ENCODE peak calls at places on chromosome 19, in four cellular contexts. I, E, M and C are unnamed samples. For H3K79me2, the result is how much of the 10 kb centered on the place peaks cover.

GRCh38 chr19:3586124-3586626 is 897 bp downstream of the GIPC3 start:
- DNase-seq in E (no peak), I (peak), M (no peak), C (peak)

GRCh38 chr19:57351867-57352266 is 796 bp downstream of the ZNF304 start:
- DNase-seq in E (no peak), M (no peak), I (peak), C (no peak)

GRCh38 chr19:35168261-35168660 is 13.7 kb downstream of the FXYD5 start:
- DNase-seq in E (no peak), I (no peak), M (no peak), C (no peak)

GRCh38 chr19:6198896-6199239 is 63.4 kb downstream of the ACSBG2 start:
- DNase-seq in E (no peak), I (no peak), M (no peak), C (no peak)

GRCh38 chr19:52640916-52641315 is 2.8 kb upstream of the ZNF83 start:
- DNase-seq in M (no peak), I (peak), E (no peak), C (peak)

GRCh38 chr19:861099-861755 is 1.8 kb downstream of the CFD start:
- DNase-seq in I (no peak), M (no peak), E (no peak), C (no peak)

GRCh38 chr19:19662866-19663291 is 597 bp downstream of the ATP13A1 start:
- DNase-seq in I (no peak), M (no peak), E (no peak), C (no peak)

GRCh38 chr19:13621413-13621812 is 115.1 kb upstream of the CACNA1A start:
- DNase-seq in E (peak), I (peak), M (no peak), C (peak)

GRCh38 chr19:28492201-28492600 is 720.8 kb downstream of the UQCRFS1 start:
- DNase-seq in I (no peak), E (no peak), M (peak), C (no peak)

GRCh38 chr19:3527250-3527910 is 11.6 kb upstream of the TEKTIP1 start:
- DNase-seq in M (no peak), E (no peak), I (no peak), C (no peak)

GRCh38 chr19:11538232-11539036 is at the start of gene CNN1:
- DNase-seq in E (peak), I (peak), M (no peak), C (no peak)

GRCh38 chr19:54415208-54415900 is at the start of gene TTYH1:
- DNase-seq in E (no peak), I (peak), M (no peak), C (no peak)

GRCh38 chr19:6164906-6165531 is 29.6 kb downstream of the ACSBG2 start:
- DNase-seq in M (no peak), I (no peak), E (no peak), C (no peak)

GRCh38 chr19:46482645-46483044 is 11.3 kb upstream of the PNMA8A start:
- DNase-seq in E (peak), M (no peak), I (no peak), C (no peak)

GRCh38 chr19:55699221-55699620 is 24.2 kb downstream of the EPN1 start:
- DNase-seq in I (no peak), M (no peak), E (no peak), C (no peak)

GRCh38 chr19:7925171-7925837 is 631 bp downstream of the CTXN1 start:
- DNase-seq in I (peak), E (peak), M (peak), C (peak)

GRCh38 chr19:55641376-55642152 is 762 bp downstream of the ZNF580 start:
- DNase-seq in M (no peak), I (peak), E (peak), C (peak)

GRCh38 chr19:4115050-4115817 is 8.7 kb downstream of the MAP2K2 start:
- DNase-seq in I (no peak), E (no peak), M (peak), C (no peak)

GRCh38 chr19:35717665-35718344 is at the start of gene KMT2B:
- DNase-seq in M (no peak), I (peak), E (no peak), C (no peak)

GRCh38 chr19:29630661-29631060 is 24.6 kb downstream of the POP4 start:
- DNase-seq in E (no peak), I (no peak), M (no peak), C (no peak)

GRCh38 chr19:16070366-16070990 is 5.8 kb upstream of the TPM4 start:
- DNase-seq in E (no peak), I (no peak), M (peak), C (no peak)

GRCh38 chr19:44530777-44531176 is 1.3 kb upstream of the CEACAM20 start:
- DNase-seq in E (no peak), M (no peak), I (no peak), C (no peak)

GRCh38 chr19:16605552-16605951 is 22.5 kb downstream of the MED26 start:
- DNase-seq in E (no peak), M (no peak), I (no peak), C (no peak)

GRCh38 chr19:19259741-19260140 is 13.4 kb downstream of the TM6SF2 start:
- DNase-seq in I (peak), E (peak), M (peak), C (peak)

GRCh38 chr19:38488096-38488495 is 54.6 kb downstream of the RYR1 start:
- DNase-seq in I (no peak), E (no peak), M (no peak), C (no peak)

GRCh38 chr19:18895828-18896341 is at the start of gene CERS1:
- DNase-seq in I (peak), E (no peak), M (no peak), C (no peak)

GRCh38 chr19:47729799-47730520 is 15.4 kb upstream of the NOP53 start:
- DNase-seq in M (no peak), E (no peak), I (peak), C (peak)
- H3K79me2 ChIP-seq in M (under half), E (half or more), I (under half), C (under half)

GRCh38 chr19:39499082-39499642 is 415 bp downstream of the DLL3 start:
- DNase-seq in E (no peak), I (peak), M (no peak), C (no peak)

GRCh38 chr19:39496063-39496462 is 2.7 kb upstream of the DLL3 start:
- DNase-seq in E (no peak), I (no peak), M (no peak), C (no peak)

GRCh38 chr19:39499932-39500331 is 1.2 kb downstream of the DLL3 start:
- DNase-seq in I (no peak), E (no peak), M (no peak), C (no peak)

GRCh38 chr19:39498262-39499081 is at the start of gene DLL3:
- DNase-seq in E (no peak), I (peak), M (no peak), C (peak)

GRCh38 chr19:39497850-39498261 is 891 bp upstream of the DLL3 start:
- DNase-seq in E (peak), M (peak), I (peak), C (peak)
- TF ChIP-seq EZH2 in E (no peak), M (no peak), I (no peak), C (peak)

DNA sequence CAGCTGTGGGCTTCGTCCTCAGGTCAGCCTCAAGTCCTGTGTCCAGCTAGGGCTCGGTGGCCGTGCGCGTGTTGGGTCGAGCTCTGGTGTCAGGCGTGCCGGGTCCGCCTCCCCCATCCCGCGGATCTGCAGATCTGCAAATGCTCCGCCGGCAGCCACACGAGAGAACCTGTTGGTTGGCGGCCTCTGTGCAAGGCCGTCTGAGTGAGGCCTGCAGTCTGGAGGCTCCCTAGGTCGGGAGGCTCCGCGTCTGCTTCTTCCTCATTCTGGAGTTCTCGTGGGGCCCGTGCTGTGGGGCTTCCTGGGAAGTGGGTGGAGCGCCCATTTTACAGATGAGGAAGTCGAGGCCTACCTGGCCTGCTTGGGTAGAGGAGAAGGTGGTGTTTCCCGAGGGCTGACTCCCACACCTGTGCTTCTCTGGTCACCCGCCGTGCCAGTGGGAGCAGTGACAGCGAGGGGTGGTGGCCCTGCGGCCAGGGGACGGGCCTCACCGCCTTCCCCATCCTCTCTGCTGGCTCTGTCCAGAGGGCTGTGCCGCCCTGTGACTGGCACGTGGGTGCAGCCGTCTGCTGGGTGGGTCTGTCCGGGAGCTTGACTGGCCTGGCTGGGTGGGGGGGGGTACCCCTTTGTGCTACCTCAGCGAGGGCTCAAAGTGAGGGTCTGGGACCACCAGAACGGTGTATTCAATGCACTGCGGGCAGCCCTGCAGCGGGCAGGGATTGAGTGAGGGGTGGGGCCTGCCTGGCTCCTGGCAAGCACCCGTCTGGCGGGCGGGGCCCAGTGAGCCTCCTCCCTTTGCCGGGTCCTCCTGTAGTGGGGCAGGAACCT is 3.3 kb downstream of the CSNK1G2 start:
- DNase-seq in E (no peak), M (no peak), I (no peak), C (no peak)
- H3K4me3 ChIP-seq in E (no peak), M (no peak), I (no peak), C (peak)

DNA sequence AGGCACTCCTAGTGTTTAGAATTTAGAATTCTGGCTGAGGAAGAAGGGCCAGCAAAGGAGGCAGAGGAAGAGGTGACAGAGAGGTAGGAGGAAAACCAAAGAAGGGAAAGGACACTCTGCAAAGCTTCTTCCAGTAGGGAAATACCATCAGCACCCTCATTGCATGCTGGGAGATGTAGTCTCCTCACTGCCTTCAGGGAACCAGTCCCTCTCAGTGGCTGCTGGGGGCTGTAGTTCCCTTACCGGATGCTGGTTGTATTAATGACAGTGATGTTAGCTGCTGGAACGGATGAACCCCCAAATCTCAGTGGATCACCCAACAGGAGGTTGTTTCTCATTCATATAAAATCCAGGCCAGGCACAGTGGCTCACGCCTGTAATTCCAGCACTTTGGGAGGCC is 10.1 kb downstream of the GRIN2D start:
- DNase-seq in M (peak), E (peak), I (peak), C (peak)
- H3K79me2 ChIP-seq in M (under half), E (under half), I (under half), C (under half)

DNA sequence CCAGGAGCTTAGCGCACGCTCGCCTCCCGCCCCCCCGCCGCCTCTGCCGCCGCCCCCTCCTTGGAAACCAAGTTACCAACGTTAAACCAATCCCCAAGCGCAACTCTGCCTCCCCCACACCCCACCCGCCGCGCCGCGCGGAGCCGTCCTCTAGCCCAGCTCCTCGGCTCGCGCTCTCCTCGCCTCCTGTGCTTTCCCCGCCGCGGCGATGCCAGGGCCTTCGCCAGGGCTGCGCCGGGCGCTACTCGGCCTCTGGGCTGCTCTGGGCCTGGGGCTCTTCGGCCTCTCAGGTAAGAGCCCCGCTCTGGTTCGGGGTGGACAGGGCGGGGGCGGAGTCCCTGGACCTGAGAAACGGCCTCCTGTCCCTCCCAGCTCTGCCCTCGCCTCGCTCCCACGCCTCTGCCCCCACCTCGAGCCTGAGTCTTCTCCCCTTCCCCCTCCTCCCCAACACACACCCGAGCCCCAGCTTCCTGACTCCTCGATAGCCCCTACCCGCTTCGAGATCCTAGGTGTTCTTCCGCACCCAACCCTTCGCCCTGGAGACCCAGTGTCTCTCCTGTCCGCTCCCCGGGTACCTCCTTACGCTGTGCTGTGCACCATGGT is at the start of gene ICAM5:
- DNase-seq in M (no peak), E (no peak), I (peak), C (no peak)
- TF ChIP-seq EZH2 in M (no peak), E (no peak), I (peak), C (no peak)